ENCODE peak calls at places on chromosomes 7 and 10, in four cellular contexts. U, V, G and Y are unnamed samples.

GRCh38 chr10:5434017-5434753 is 21.8 kb downstream of the NET1 start:
- DNase-seq in U (no peak), V (no peak), G (peak), Y (peak)

GRCh38 chr7:13240349-13240748 is 552.9 kb downstream of the ARL4A start:
- DNase-seq in U (no peak), V (peak), G (no peak), Y (no peak)

GRCh38 chr7:69399038-69399800 is 199.1 kb upstream of the AUTS2 start:
- DNase-seq in U (peak), V (no peak), G (no peak), Y (no peak)

GRCh38 chr7:64879800-64880199 is 23.3 kb upstream of the ZNF273 start:
- DNase-seq in U (no peak), V (no peak), G (no peak), Y (no peak)

GRCh38 chr7:10940748-10941358 is 32.8 kb upstream of the PHF14 start:
- DNase-seq in U (no peak), V (no peak), G (peak), Y (no peak)

GRCh38 chr7:24442170-24442777 is 131.0 kb upstream of the PALS2 start:
- DNase-seq in U (no peak), V (no peak), G (no peak), Y (no peak)

GRCh38 chr7:92815412-92815811 is 21.0 kb downstream of the CDK6 start:
- DNase-seq in U (no peak), V (no peak), G (no peak), Y (no peak)

GRCh38 chr7:20172736-20173334 is 44.3 kb downstream of the MACC1 start:
- DNase-seq in U (no peak), V (peak), G (no peak), Y (peak)

GRCh38 chr10:95279042-95279820 is 11.6 kb downstream of the PDLIM1 start:
- DNase-seq in U (no peak), V (no peak), G (no peak), Y (peak)

GRCh38 chr7:10040674-10041073 is 933.0 kb upstream of the PHF14 start:
- DNase-seq in U (no peak), V (no peak), G (no peak), Y (no peak)

GRCh38 chr7:132817844-132818427 is 241.7 kb upstream of the PLXNA4 start:
- DNase-seq in U (no peak), V (no peak), G (no peak), Y (no peak)

GRCh38 chr10:108112218-108112617 is 947.7 kb upstream of the SORCS1 start:
- DNase-seq in U (no peak), V (no peak), G (no peak), Y (peak)

GRCh38 chr10:100364735-100365391 is 17.8 kb downstream of the SCD start:
- DNase-seq in U (peak), V (no peak), G (peak), Y (peak)

GRCh38 chr7:154928136-154929005 is 74.6 kb downstream of the PAXIP1 start:
- DNase-seq in U (peak), V (peak), G (peak), Y (peak)

GRCh38 chr10:73734796-73735305 is 9.3 kb upstream of the SEC24C start:
- DNase-seq in U (no peak), V (no peak), G (no peak), Y (no peak)

GRCh38 chr7:50206521-50207250 is 97.8 kb upstream of the IKZF1 start:
- DNase-seq in U (no peak), V (no peak), G (no peak), Y (no peak)

GRCh38 chr7:151626422-151627115 is 106.9 kb upstream of the RHEB start:
- DNase-seq in U (peak), V (no peak), G (peak), Y (no peak)

GRCh38 chr7:102073931-102074880 is 212.5 kb upstream of the SH2B2 start:
- DNase-seq in U (no peak), V (no peak), G (no peak), Y (peak)

GRCh38 chr10:33008499-33009243 is 50.6 kb upstream of the ITGB1 start:
- DNase-seq in U (peak), V (peak), G (peak), Y (peak)

GRCh38 chr7:89666436-89666835 is 487.8 kb upstream of the STEAP1 start:
- DNase-seq in U (no peak), V (peak), G (no peak), Y (no peak)